ENCODE peak calls at places on chromosomes 11 and 22, in four cellular contexts. U, K, E and V are unnamed samples. For H3K4me1 and H3K27me3, the result is how much of the 10 kb centered on the place peaks cover.

GRCh38 chr11:128399186-128399585 is 188.2 kb downstream of the ETS1 start:
- DNase-seq in U (no peak), K (no peak), E (peak), V (no peak)

GRCh38 chr11:3958301-3958700 is 102.8 kb downstream of the STIM1 start:
- DNase-seq in U (no peak), K (no peak), E (no peak), V (no peak)

GRCh38 chr11:122656631-122657101 is 1.1 kb downstream of the UBASH3B start:
- DNase-seq in U (peak), K (peak), E (peak), V (peak)

GRCh38 chr11:33936745-33937612 is 45.1 kb upstream of the LMO2 start:
- DNase-seq in U (peak), K (peak), E (no peak), V (no peak)

GRCh38 chr22:26589367-26589844 is 526 bp downstream of the TPST2 start:
- DNase-seq in U (peak), K (no peak), E (peak), V (peak)

GRCh38 chr11:66815646-66816045 is 27.6 kb upstream of the RCE1 start:
- DNase-seq in U (no peak), K (no peak), E (peak), V (no peak)

GRCh38 chr11:115530752-115531151 is 26.5 kb upstream of the CADM1 start:
- DNase-seq in U (no peak), K (no peak), E (no peak), V (no peak)

GRCh38 chr11:131618203-131618602 is 247.8 kb downstream of the NTM start:
- DNase-seq in U (no peak), K (no peak), E (no peak), V (no peak)

GRCh38 chr11:112852141-112852853 is 108.9 kb upstream of the NCAM1 start:
- DNase-seq in U (no peak), K (no peak), E (peak), V (no peak)

GRCh38 chr11:17864478-17864941 is 129.9 kb downstream of the KCNC1 start:
- DNase-seq in U (peak), K (no peak), E (peak), V (no peak)
- TF ChIP-seq CTCF in U (peak), K (no peak), E (peak), V (peak)

DNA sequence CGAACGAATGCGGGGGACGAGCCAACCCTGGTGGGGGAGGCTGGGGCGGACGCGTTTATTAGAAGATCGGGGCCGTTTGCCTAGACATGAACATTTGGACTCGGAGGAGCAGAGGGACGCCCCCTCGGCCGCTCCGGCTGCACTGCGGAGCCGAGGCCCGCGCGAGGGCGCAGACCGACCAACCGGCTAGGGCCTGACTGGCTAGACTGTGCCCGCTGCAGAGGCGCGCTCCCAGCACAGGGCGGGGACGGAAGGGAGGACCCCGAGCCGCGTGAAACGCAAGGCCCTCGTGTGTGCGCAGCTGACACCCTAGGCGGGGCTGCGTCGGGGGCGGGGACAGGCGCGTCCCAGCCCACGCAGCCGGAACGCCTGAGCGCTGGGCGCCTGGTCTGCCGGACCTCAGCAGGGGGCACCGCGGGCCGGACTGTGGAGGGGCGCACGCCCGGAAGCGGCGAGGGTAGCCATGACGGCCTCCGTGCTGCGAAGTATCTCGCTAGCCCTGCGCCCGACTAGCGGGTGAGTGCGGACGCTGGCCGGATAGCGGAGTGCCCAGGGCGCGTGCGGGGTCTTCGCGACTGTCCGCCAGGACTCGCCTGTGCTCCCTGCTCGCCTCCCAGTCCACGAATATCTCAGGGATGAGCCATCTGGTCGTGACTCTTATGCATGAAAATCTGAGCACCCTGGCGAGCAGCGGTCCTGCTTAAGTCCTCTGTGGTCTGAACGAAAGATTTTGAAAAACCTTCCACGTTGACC is at the start of gene MRPL40:
- DNase-seq in U (peak), K (peak), E (peak), V (peak)
- H3K4me1 ChIP-seq in U (under half), K (under half), E (under half), V (under half)

DNA sequence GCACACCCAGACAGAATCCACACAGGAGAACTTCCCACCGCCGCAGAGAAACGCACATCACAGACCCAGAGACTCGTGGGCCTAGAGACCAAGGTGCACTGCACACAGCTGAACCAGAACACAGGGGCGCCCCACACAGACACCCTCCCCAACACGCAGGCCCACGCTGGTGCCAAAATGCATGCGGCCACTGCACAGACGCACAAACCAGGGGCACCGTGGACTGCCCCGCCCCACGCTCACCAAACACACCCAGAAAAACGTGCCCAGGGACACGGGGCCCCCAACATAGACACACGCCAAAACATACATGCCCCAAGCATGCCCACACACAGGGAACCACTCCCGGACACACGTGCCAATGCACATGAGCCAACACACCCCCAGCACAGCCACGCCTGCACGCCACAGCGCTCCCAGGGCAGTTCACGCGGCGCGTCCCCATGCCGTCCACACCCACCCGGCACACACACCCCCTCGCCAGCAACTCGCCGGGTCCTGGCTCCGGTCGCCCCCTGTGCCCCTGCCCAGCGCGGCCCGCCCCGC is 7.8 kb downstream of the ELFN2 start:
- DNase-seq in U (no peak), K (no peak), E (no peak), V (no peak)
- H3K27me3 ChIP-seq in U (half or more), K (half or more), E (under half), V (half or more)

GRCh38 chr11:9808943-9809342 is 145.1 kb downstream of the SWAP70 start:
- DNase-seq in U (no peak), K (no peak), E (peak), V (no peak)

GRCh38 chr11:9803685-9804413 is 140.0 kb downstream of the SWAP70 start:
- DNase-seq in U (no peak), K (no peak), E (no peak), V (no peak)

GRCh38 chr11:9804414-9804902 is 140.6 kb downstream of the SWAP70 start:
- DNase-seq in U (no peak), K (no peak), E (no peak), V (no peak)

GRCh38 chr11:9802291-9802861 is 138.5 kb downstream of the SWAP70 start:
- DNase-seq in U (no peak), K (peak), E (no peak), V (no peak)

GRCh38 chr11:9806946-9807687 is 143.2 kb downstream of the SWAP70 start:
- DNase-seq in U (no peak), K (no peak), E (no peak), V (no peak)
- TF ChIP-seq CTCF in U (no peak), K (no peak), E (no peak), V (no peak)

DNA sequence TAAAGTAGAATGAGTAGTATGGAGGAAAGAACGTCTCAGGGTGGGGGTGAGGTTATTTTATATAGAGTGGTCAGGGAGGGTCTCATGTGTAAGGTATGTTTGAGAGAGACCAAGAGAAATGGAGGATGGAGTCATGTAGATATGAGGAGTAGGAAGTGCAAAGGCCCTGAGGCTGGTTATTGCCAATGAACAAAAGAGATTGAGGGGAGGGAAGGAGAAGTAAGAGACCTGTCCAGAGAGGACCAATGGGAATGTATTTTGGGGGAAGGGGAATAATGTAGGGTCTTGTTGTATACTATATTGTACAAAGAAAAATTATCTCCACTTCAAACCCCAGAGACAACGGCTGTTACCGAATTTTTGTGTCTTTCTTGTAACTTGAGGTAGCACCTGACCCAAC is 9.8 kb downstream of the CTNND1 start:
- DNase-seq in U (no peak), K (no peak), E (no peak), V (no peak)
- H3K4me1 ChIP-seq in U (under half), K (under half), E (half or more), V (half or more)

GRCh38 chr11:13015753-13016152 is 6.6 kb downstream of the RASSF10 start:
- DNase-seq in U (no peak), K (no peak), E (no peak), V (no peak)

GRCh38 chr11:13010737-13011342 is 1.7 kb downstream of the RASSF10 start:
- DNase-seq in U (peak), K (no peak), E (no peak), V (peak)

GRCh38 chr11:13012037-13012693 is 3.0 kb downstream of the RASSF10 start:
- DNase-seq in U (no peak), K (no peak), E (no peak), V (no peak)

GRCh38 chr11:13011366-13012036 is 2.4 kb downstream of the RASSF10 start:
- DNase-seq in U (no peak), K (no peak), E (no peak), V (no peak)

GRCh38 chr11:13013054-13013488 is 4.0 kb downstream of the RASSF10 start:
- DNase-seq in U (no peak), K (no peak), E (no peak), V (no peak)
- H3K27me3 ChIP-seq in U (half or more), K (half or more), E (under half), V (half or more)

GRCh38 chr22:43798492-43798891 is 13.6 kb downstream of the EFCAB6 start:
- DNase-seq in U (no peak), K (no peak), E (no peak), V (no peak)

GRCh38 chr22:43792905-43793304 is 19.2 kb downstream of the EFCAB6 start:
- DNase-seq in U (no peak), K (no peak), E (no peak), V (no peak)

GRCh38 chr22:43800970-43801369 is 11.1 kb downstream of the EFCAB6 start:
- DNase-seq in U (no peak), K (no peak), E (no peak), V (no peak)

GRCh38 chr22:43795320-43795719 is 16.8 kb downstream of the EFCAB6 start:
- DNase-seq in U (no peak), K (no peak), E (no peak), V (no peak)

DNA sequence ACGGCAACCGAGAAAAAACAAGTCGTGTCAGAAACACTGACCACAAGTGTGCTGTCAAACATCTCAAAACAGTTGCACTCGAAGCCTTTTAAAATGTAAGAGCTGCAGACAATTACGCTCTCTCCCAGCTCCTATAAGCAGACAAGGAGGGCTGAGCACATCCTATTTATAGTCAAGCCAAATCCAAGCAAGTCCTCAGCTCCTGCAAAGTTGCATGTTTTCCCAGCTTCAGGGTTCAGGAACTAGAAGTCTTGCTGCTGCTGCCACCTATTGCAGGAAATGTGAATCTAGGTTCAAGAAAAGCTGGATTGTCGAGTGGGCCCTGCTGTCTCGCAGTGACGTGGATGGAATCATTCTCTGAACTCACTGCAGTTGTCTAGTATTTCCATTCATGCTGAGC is 15.5 kb downstream of the EFCAB6 start:
- DNase-seq in U (no peak), K (no peak), E (peak), V (no peak)
- TF ChIP-seq CTCF in U (no peak), K (no peak), E (peak), V (peak)

GRCh38 chr11:130178441-130178971 is 18.9 kb downstream of the ST14 start:
- DNase-seq in U (peak), K (no peak), E (no peak), V (no peak)

GRCh38 chr11:130180491-130180890 is 20.9 kb downstream of the ST14 start:
- DNase-seq in U (no peak), K (no peak), E (peak), V (peak)

GRCh38 chr11:130178992-130179391 is 19.4 kb downstream of the ST14 start:
- DNase-seq in U (no peak), K (no peak), E (no peak), V (no peak)

GRCh38 chr11:130180896-130181294 is 21.3 kb downstream of the ST14 start:
- DNase-seq in U (no peak), K (no peak), E (no peak), V (peak)

DNA sequence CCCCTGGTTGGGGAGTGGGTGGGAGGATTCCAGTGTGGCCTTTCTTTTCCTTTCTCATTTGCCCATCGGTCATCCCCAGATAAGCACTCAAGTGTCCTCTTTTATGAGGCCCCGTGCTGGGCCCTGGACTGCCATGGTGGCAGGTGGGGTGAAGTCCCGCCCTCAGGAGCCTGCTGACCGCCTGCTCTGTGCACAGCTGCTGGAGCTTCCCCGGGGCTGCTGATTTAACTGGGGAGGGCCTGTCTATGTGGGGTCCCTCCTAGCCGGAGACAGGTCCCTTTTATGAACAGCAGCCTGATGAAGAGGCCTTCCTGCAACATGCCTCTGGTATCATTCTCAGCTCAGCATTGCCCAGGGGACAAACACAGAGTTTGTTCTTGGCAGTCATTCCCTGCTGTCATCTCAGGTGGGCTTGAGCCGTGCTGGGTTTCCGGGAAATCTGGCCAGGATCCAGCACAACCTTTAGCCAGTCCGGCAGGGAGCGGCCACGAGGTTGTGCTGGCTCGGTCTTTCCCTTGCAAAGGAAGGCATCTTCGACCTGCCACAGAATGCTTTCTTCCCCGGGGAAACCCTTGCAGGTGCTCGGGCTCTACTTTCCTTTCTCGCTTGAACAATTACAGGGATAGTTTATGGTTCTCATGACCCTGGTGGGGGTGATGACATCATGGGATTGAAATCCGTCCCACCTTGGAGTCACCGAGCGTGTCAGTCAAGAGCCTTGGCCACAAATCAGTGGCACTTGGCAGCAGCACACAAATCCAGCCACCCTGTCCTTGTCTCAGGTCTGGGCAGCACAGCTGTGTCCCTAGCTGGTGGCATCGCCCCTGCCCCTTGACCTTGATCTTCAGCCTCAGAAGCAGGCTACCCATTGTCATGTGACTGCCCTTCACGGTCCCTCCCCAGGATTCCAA is 20.1 kb downstream of the ST14 start:
- DNase-seq in U (peak), K (no peak), E (no peak), V (peak)
- H3K4me1 ChIP-seq in U (under half), K (under half), E (under half), V (under half)